ENCODE peak calls at places on chromosomes 2 and 18, in six cellular contexts. X is left ventricle myocardium inferior, U is neural crest cell, H is kidney, Z is fibroblast of lung, F is endothelial cell. T is an unnamed sample.

GRCh38 chr2:30265441-30266015 is 34.2 kb downstream of the LBH start:
- DNase-seq in H (no peak), Z (peak), U (no peak), F (no peak), X (no peak), T (no peak)

GRCh38 chr2:162090109-162090508 is 16.1 kb upstream of the DPP4 start:
- DNase-seq in F (no peak), H (no peak), X (no peak), U (no peak), Z (peak), T (no peak)

GRCh38 chr2:4995466-4995865 is 696.7 kb upstream of the SOX11 start:
- DNase-seq in X (no peak), U (no peak), Z (no peak), F (no peak), H (no peak), T (no peak)

GRCh38 chr18:55768255-55768654 is 180.3 kb upstream of the TCF4 start:
- DNase-seq in H (no peak), U (no peak), X (no peak), Z (peak), F (no peak), T (no peak)

GRCh38 chr2:106108351-106108750 is 85.8 kb downstream of the UXS1 start:
- DNase-seq in X (no peak), Z (peak), F (no peak), U (no peak), H (no peak), T (no peak)

GRCh38 chr2:64873472-64873924 is 115.7 kb upstream of the SLC1A4 start:
- DNase-seq in H (peak), U (peak), F (peak), Z (peak), X (peak), T (peak)

GRCh38 chr2:46960618-46961017 is 45.0 kb upstream of the MCFD2 start:
- DNase-seq in Z (no peak), F (no peak), X (no peak), H (peak), U (no peak), T (no peak)

GRCh38 chr2:26008851-26009566 is 24.9 kb upstream of the RAB10 start:
- DNase-seq in U (no peak), Z (peak), X (peak), H (no peak), F (no peak), T (no peak)

GRCh38 chr2:23489471-23490400 is 104.8 kb downstream of the KLHL29 start:
- DNase-seq in Z (peak), F (no peak), U (no peak), X (no peak), H (peak), T (no peak)

GRCh38 chr2:46332686-46333281 is 35.6 kb downstream of the EPAS1 start:
- DNase-seq in H (no peak), F (no peak), Z (no peak), U (no peak), X (no peak), T (no peak)

GRCh38 chr2:17879137-17879912 is 858 bp downstream of the KCNS3 start:
- DNase-seq in X (peak), H (peak), Z (peak), F (peak), U (peak), T (peak)

GRCh38 chr2:221310720-221311119 is 261.4 kb downstream of the EPHA4 start:
- DNase-seq in Z (no peak), H (no peak), X (no peak), U (no peak), F (no peak), T (no peak)

GRCh38 chr2:165594935-165595255 is 125.4 kb downstream of the CSRNP3 start:
- DNase-seq in H (no peak), U (no peak), X (no peak), Z (no peak), F (no peak), T (no peak)

GRCh38 chr2:68716539-68716938 is 18.1 kb upstream of the ARHGAP25 start:
- DNase-seq in Z (no peak), F (no peak), X (no peak), U (no peak), H (no peak), T (no peak)

GRCh38 chr2:100527420-100528015 is 35.3 kb upstream of the PDCL3 start:
- DNase-seq in X (no peak), U (no peak), Z (no peak), H (no peak), F (no peak), T (no peak)

GRCh38 chr2:88067189-88067588 is 436 bp upstream of the SMYD1 start:
- DNase-seq in F (no peak), U (no peak), Z (no peak), H (no peak), X (peak), T (no peak)

GRCh38 chr18:55582325-55582724 is 5.7 kb downstream of the TCF4 start:
- DNase-seq in U (no peak), Z (peak), H (no peak), F (no peak), X (no peak), T (no peak)

GRCh38 chr18:6885992-6886823 is 156.7 kb downstream of the ARHGAP28 start:
- DNase-seq in X (no peak), F (peak), Z (peak), H (no peak), U (peak), T (peak)

GRCh38 chr18:42444349-42444748 is 489.3 kb downstream of the PIK3C3 start:
- DNase-seq in Z (no peak), X (no peak), F (no peak), H (no peak), U (no peak), T (no peak)

GRCh38 chr2:109126501-109126860 is 2.5 kb upstream of the SH3RF3 start:
- DNase-seq in X (no peak), Z (peak), H (no peak), U (no peak), F (no peak), T (no peak)

GRCh38 chr18:45670281-45670962 is 53.6 kb upstream of the SLC14A1 start:
- DNase-seq in F (no peak), X (no peak), Z (peak), U (no peak), H (no peak), T (no peak)

GRCh38 chr18:76823574-76823973 is 1.2 kb downstream of the ZNF236 start:
- DNase-seq in H (peak), U (peak), X (peak), F (peak), Z (peak), T (peak)

GRCh38 chr2:235496239-235496621 is 2.4 kb downstream of the AGAP1 start:
- DNase-seq in U (no peak), Z (peak), X (no peak), H (no peak), F (no peak), T (no peak)

GRCh38 chr2:222950886-222951285 is 90.0 kb downstream of the ACSL3 start:
- DNase-seq in X (no peak), F (no peak), U (no peak), H (no peak), Z (peak), T (no peak)

GRCh38 chr2:240551809-240552208 is 6.0 kb downstream of the ANKMY1 start:
- DNase-seq in H (no peak), Z (no peak), F (no peak), X (no peak), U (no peak), T (no peak)

GRCh38 chr2:168059758-168060157 is 187.6 kb downstream of the STK39 start:
- DNase-seq in U (no peak), H (no peak), Z (no peak), X (no peak), F (no peak), T (no peak)

GRCh38 chr18:3054785-3055184 is 41.8 kb upstream of the LPIN2 start:
- DNase-seq in U (no peak), Z (no peak), X (no peak), H (no peak), F (no peak), T (no peak)

GRCh38 chr2:238974510-238975166 is 126.8 kb downstream of the TWIST2 start:
- DNase-seq in F (no peak), Z (peak), X (no peak), U (no peak), H (no peak), T (no peak)

GRCh38 chr2:56390644-56391043 is 206.9 kb downstream of the CCDC85A start:
- DNase-seq in F (no peak), H (no peak), X (no peak), Z (peak), U (no peak), T (no peak)

GRCh38 chr2:212711851-212712250 is 173.2 kb upstream of the ERBB4 start:
- DNase-seq in F (no peak), H (no peak), Z (peak), U (no peak), X (no peak), T (no peak)

GRCh38 chr2:46615555-46616487 is 136.5 kb downstream of the TMEM247 start:
- DNase-seq in H (no peak), F (peak), X (no peak), U (no peak), Z (peak), T (no peak)

GRCh38 chr2:44271296-44271695 is 4.0 kb upstream of the SLC3A1 start:
- DNase-seq in U (no peak), X (no peak), F (no peak), H (no peak), Z (no peak), T (no peak)

GRCh38 chr2:144201868-144202468 is 318.0 kb downstream of the ZEB2 start:
- DNase-seq in Z (peak), X (no peak), F (no peak), U (no peak), H (no peak), T (no peak)

GRCh38 chr18:28175047-28175929 is 1.6 kb downstream of the CDH2 start:
- DNase-seq in X (peak), U (peak), Z (peak), F (peak), H (peak), T (peak)

GRCh38 chr2:1633936-1634587 is 110.3 kb downstream of the PXDN start:
- DNase-seq in H (no peak), Z (no peak), F (no peak), U (no peak), X (no peak), T (no peak)

GRCh38 chr18:12325726-12326245 is 17.7 kb downstream of the TUBB6 start:
- DNase-seq in U (no peak), F (no peak), H (no peak), X (no peak), Z (no peak), T (no peak)

GRCh38 chr2:197184959-197185586 is 125.5 kb downstream of the ANKRD44 start:
- DNase-seq in F (no peak), X (peak), Z (peak), H (peak), U (no peak), T (no peak)

GRCh38 chr18:73841661-73842060 is 306.0 kb downstream of the FBXO15 start:
- DNase-seq in U (no peak), Z (no peak), X (no peak), H (no peak), F (no peak), T (no peak)
- TF ChIP-seq CTCF in U (peak), Z (peak), X (peak), H (no peak), F (peak), T (peak)

GRCh38 chr2:74921236-74921736 is 37.2 kb upstream of the POLE4 start:
- DNase-seq in X (no peak), U (no peak), F (no peak), Z (no peak), H (no peak), T (no peak)

GRCh38 chr2:74916394-74916793 is 42.0 kb upstream of the POLE4 start:
- DNase-seq in Z (no peak), F (no peak), U (no peak), H (no peak), X (no peak), T (no peak)

GRCh38 chr2:74919827-74920226 is 38.6 kb upstream of the POLE4 start:
- DNase-seq in H (peak), Z (peak), X (peak), U (peak), F (peak), T (peak)

GRCh38 chr2:74915743-74916142 is 42.7 kb upstream of the POLE4 start:
- DNase-seq in X (no peak), H (no peak), U (no peak), F (no peak), Z (peak), T (no peak)

GRCh38 chr2:74917702-74918619 is 40.5 kb upstream of the POLE4 start:
- DNase-seq in U (no peak), H (no peak), X (no peak), Z (peak), F (no peak), T (no peak)
- TF ChIP-seq CTCF in U (peak), H (no peak), X (no peak), Z (no peak), F (peak), T (peak)

DNA sequence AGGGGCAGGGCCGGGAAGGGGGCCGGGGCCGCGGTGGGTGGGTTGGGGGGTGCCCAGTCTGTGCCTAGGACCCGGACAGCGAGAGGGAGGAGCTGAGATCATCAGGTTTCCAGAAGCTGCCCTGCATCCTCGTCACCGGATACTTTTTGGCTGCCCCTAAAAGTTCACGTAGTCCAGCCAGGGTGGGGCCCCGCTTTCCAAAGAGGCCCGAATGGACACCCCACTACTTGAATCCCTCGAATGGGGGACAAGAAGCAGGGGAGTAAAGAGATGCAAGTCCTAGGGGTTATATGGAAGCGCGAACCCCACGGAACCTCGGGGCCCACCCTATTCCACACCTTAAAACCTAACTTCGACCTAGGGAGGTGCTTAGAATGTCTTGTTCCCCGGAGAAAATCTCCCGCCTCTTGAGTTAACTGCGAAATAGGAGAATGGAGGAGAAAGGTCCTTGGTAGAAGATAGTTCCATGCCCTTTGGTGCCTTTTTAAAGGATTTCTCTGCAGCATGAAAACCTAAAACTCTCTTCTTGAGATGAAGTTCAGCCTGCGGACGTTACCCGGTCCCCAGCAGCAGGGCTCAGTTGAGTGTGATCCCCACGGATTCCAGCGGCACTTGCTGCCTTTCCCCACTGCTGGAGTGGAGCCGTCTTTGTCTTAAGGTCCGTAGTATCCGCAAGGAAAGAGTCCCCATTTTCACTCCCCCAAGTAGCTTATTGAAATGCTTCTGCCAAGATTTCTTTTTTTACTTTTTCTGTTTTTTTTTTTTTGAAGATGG is 2.1 kb upstream of the RNF152 start:
- DNase-seq in U (no peak), H (no peak), Z (no peak), X (no peak), F (no peak), T (no peak)
- TF ChIP-seq CTCF in U (no peak), H (no peak), Z (no peak), X (no peak), F (no peak), T (no peak)

GRCh38 chr2:53933329-53933728 is 37.5 kb downstream of the PSME4 start:
- DNase-seq in F (no peak), U (no peak), H (no peak), X (no peak), Z (no peak), T (no peak)
- TF ChIP-seq CTCF in F (no peak), U (no peak), H (no peak), X (no peak), Z (no peak), T (no peak)

T was measured in progenitor cell of endocrine pancreas.